ENCODE peak calls at places on chromosomes 7 and 10, in eight cellular contexts. One of them, this sample, is unnamed.

GRCh38 chr10:116096501-116096900 is 176.5 kb downstream of the GFRA1 start:
- DNase-seq in lung: no peak
- DNase-seq in osteoblast: no peak
- DNase-seq in small intestine: no peak
- DNase-seq in foreskin keratinocyte: no peak
- DNase-seq in endodermal cell: no peak
- DNase-seq in thoracic aorta: no peak
- DNase-seq in CD4-positive, CD25-positive, alpha-beta regulatory T cell: no peak
- DNase-seq in this sample: no peak

GRCh38 chr10:96632974-96633373 is 46.2 kb upstream of the TM9SF3 start:
- DNase-seq in foreskin keratinocyte: no peak
- DNase-seq in lung: no peak
- DNase-seq in osteoblast: no peak
- DNase-seq in thoracic aorta: no peak
- DNase-seq in small intestine: peak
- DNase-seq in endodermal cell: no peak
- DNase-seq in CD4-positive, CD25-positive, alpha-beta regulatory T cell: no peak
- DNase-seq in this sample: no peak

GRCh38 chr10:119670717-119671116 is 19.5 kb downstream of the BAG3 start:
- DNase-seq in small intestine: no peak
- DNase-seq in endodermal cell: no peak
- DNase-seq in CD4-positive, CD25-positive, alpha-beta regulatory T cell: no peak
- DNase-seq in foreskin keratinocyte: peak
- DNase-seq in lung: no peak
- DNase-seq in osteoblast: no peak
- DNase-seq in thoracic aorta: no peak
- DNase-seq in this sample: no peak

GRCh38 chr7:74226633-74227032 is 16.8 kb downstream of the LAT2 start:
- DNase-seq in osteoblast: no peak
- DNase-seq in endodermal cell: no peak
- DNase-seq in small intestine: no peak
- DNase-seq in thoracic aorta: no peak
- DNase-seq in lung: peak
- DNase-seq in CD4-positive, CD25-positive, alpha-beta regulatory T cell: no peak
- DNase-seq in foreskin keratinocyte: no peak
- DNase-seq in this sample: no peak

GRCh38 chr7:157467496-157468212 is 130.8 kb downstream of the DNAJB6 start:
- DNase-seq in osteoblast: peak
- DNase-seq in CD4-positive, CD25-positive, alpha-beta regulatory T cell: no peak
- DNase-seq in endodermal cell: peak
- DNase-seq in thoracic aorta: no peak
- DNase-seq in foreskin keratinocyte: no peak
- DNase-seq in lung: no peak
- DNase-seq in small intestine: no peak
- DNase-seq in this sample: no peak

GRCh38 chr10:132294196-132294520 is 13.6 kb downstream of the STK32C start:
- DNase-seq in thoracic aorta: no peak
- DNase-seq in foreskin keratinocyte: no peak
- DNase-seq in endodermal cell: peak
- DNase-seq in small intestine: no peak
- DNase-seq in CD4-positive, CD25-positive, alpha-beta regulatory T cell: no peak
- DNase-seq in osteoblast: peak
- DNase-seq in lung: no peak
- DNase-seq in this sample: no peak

GRCh38 chr7:33789871-33790270 is 115.5 kb upstream of the BMPER start:
- DNase-seq in lung: no peak
- DNase-seq in endodermal cell: no peak
- DNase-seq in thoracic aorta: no peak
- DNase-seq in CD4-positive, CD25-positive, alpha-beta regulatory T cell: no peak
- DNase-seq in foreskin keratinocyte: no peak
- DNase-seq in osteoblast: no peak
- DNase-seq in small intestine: no peak
- DNase-seq in this sample: no peak

GRCh38 chr7:154433632-154434598 is 381.7 kb downstream of the DPP6 start:
- DNase-seq in lung: no peak
- DNase-seq in thoracic aorta: no peak
- DNase-seq in CD4-positive, CD25-positive, alpha-beta regulatory T cell: no peak
- DNase-seq in endodermal cell: no peak
- DNase-seq in osteoblast: no peak
- DNase-seq in foreskin keratinocyte: no peak
- DNase-seq in small intestine: no peak
- DNase-seq in this sample: no peak

GRCh38 chr10:132518572-132519381 is 18.8 kb upstream of the INPP5A start:
- DNase-seq in endodermal cell: peak
- DNase-seq in osteoblast: peak
- DNase-seq in CD4-positive, CD25-positive, alpha-beta regulatory T cell: no peak
- DNase-seq in small intestine: peak
- DNase-seq in lung: peak
- DNase-seq in foreskin keratinocyte: no peak
- DNase-seq in thoracic aorta: no peak
- DNase-seq in this sample: no peak

GRCh38 chr10:105843786-105844560 is 1202.9 kb downstream of the SORCS3 start:
- DNase-seq in lung: no peak
- DNase-seq in thoracic aorta: no peak
- DNase-seq in osteoblast: no peak
- DNase-seq in foreskin keratinocyte: no peak
- DNase-seq in small intestine: no peak
- DNase-seq in endodermal cell: peak
- DNase-seq in CD4-positive, CD25-positive, alpha-beta regulatory T cell: no peak
- DNase-seq in this sample: no peak

GRCh38 chr7:88358534-88358838 is 51.8 kb upstream of the STEAP4 start:
- DNase-seq in CD4-positive, CD25-positive, alpha-beta regulatory T cell: no peak
- DNase-seq in foreskin keratinocyte: no peak
- DNase-seq in osteoblast: no peak
- DNase-seq in small intestine: no peak
- DNase-seq in endodermal cell: no peak
- DNase-seq in lung: no peak
- DNase-seq in thoracic aorta: no peak
- DNase-seq in this sample: no peak

GRCh38 chr7:51685794-51686193 is 369.2 kb upstream of the COBL start:
- DNase-seq in CD4-positive, CD25-positive, alpha-beta regulatory T cell: no peak
- DNase-seq in endodermal cell: no peak
- DNase-seq in osteoblast: no peak
- DNase-seq in foreskin keratinocyte: no peak
- DNase-seq in thoracic aorta: no peak
- DNase-seq in small intestine: no peak
- DNase-seq in lung: no peak
- DNase-seq in this sample: no peak

GRCh38 chr10:78578929-78579328 is 489.8 kb upstream of the ZMIZ1 start:
- DNase-seq in osteoblast: no peak
- DNase-seq in CD4-positive, CD25-positive, alpha-beta regulatory T cell: no peak
- DNase-seq in endodermal cell: no peak
- DNase-seq in thoracic aorta: no peak
- DNase-seq in lung: no peak
- DNase-seq in foreskin keratinocyte: no peak
- DNase-seq in small intestine: peak
- DNase-seq in this sample: peak

GRCh38 chr10:12018438-12019342 is 23.9 kb downstream of the UPF2 start:
- DNase-seq in CD4-positive, CD25-positive, alpha-beta regulatory T cell: no peak
- DNase-seq in endodermal cell: no peak
- DNase-seq in lung: no peak
- DNase-seq in thoracic aorta: no peak
- DNase-seq in osteoblast: peak
- DNase-seq in foreskin keratinocyte: no peak
- DNase-seq in small intestine: no peak
- DNase-seq in this sample: no peak

GRCh38 chr7:67210567-67210966 is 213.9 kb downstream of the TYW1 start:
- DNase-seq in thoracic aorta: no peak
- DNase-seq in foreskin keratinocyte: no peak
- DNase-seq in CD4-positive, CD25-positive, alpha-beta regulatory T cell: no peak
- DNase-seq in lung: no peak
- DNase-seq in osteoblast: no peak
- DNase-seq in small intestine: no peak
- DNase-seq in endodermal cell: no peak
- DNase-seq in this sample: no peak

GRCh38 chr10:68543004-68543918 is 15.9 kb upstream of the SLC25A16 start:
- DNase-seq in endodermal cell: no peak
- DNase-seq in foreskin keratinocyte: peak
- DNase-seq in small intestine: no peak
- DNase-seq in osteoblast: no peak
- DNase-seq in lung: no peak
- DNase-seq in thoracic aorta: no peak
- DNase-seq in CD4-positive, CD25-positive, alpha-beta regulatory T cell: no peak
- DNase-seq in this sample: peak

GRCh38 chr10:88966785-88967184 is 14.2 kb upstream of the ACTA2 start:
- DNase-seq in foreskin keratinocyte: no peak
- DNase-seq in lung: no peak
- DNase-seq in osteoblast: no peak
- DNase-seq in CD4-positive, CD25-positive, alpha-beta regulatory T cell: no peak
- DNase-seq in small intestine: no peak
- DNase-seq in thoracic aorta: no peak
- DNase-seq in endodermal cell: no peak
- DNase-seq in this sample: no peak

GRCh38 chr10:7587865-7588188 is 78.9 kb downstream of the ITIH5 start:
- DNase-seq in foreskin keratinocyte: no peak
- DNase-seq in small intestine: no peak
- DNase-seq in thoracic aorta: no peak
- DNase-seq in osteoblast: no peak
- DNase-seq in endodermal cell: no peak
- DNase-seq in lung: no peak
- DNase-seq in CD4-positive, CD25-positive, alpha-beta regulatory T cell: no peak
- DNase-seq in this sample: no peak

GRCh38 chr7:157543791-157544190 is 207.0 kb downstream of the DNAJB6 start:
- DNase-seq in lung: no peak
- DNase-seq in small intestine: no peak
- DNase-seq in osteoblast: peak
- DNase-seq in CD4-positive, CD25-positive, alpha-beta regulatory T cell: no peak
- DNase-seq in foreskin keratinocyte: no peak
- DNase-seq in thoracic aorta: no peak
- DNase-seq in endodermal cell: no peak
- DNase-seq in this sample: no peak

GRCh38 chr10:3095373-3096139 is 28.2 kb downstream of the PFKP start:
- DNase-seq in thoracic aorta: peak
- DNase-seq in osteoblast: peak
- DNase-seq in small intestine: peak
- DNase-seq in endodermal cell: no peak
- DNase-seq in foreskin keratinocyte: peak
- DNase-seq in lung: peak
- DNase-seq in CD4-positive, CD25-positive, alpha-beta regulatory T cell: peak
- DNase-seq in this sample: peak

GRCh38 chr10:100370976-100371706 is 24.1 kb downstream of the SCD start:
- DNase-seq in osteoblast: peak
- DNase-seq in endodermal cell: peak
- DNase-seq in thoracic aorta: peak
- DNase-seq in foreskin keratinocyte: peak
- DNase-seq in CD4-positive, CD25-positive, alpha-beta regulatory T cell: peak
- DNase-seq in small intestine: peak
- DNase-seq in lung: peak
- DNase-seq in this sample: peak

GRCh38 chr7:17947606-17948005 is 7.3 kb upstream of the SNX13 start:
- DNase-seq in CD4-positive, CD25-positive, alpha-beta regulatory T cell: no peak
- DNase-seq in lung: no peak
- DNase-seq in osteoblast: no peak
- DNase-seq in foreskin keratinocyte: no peak
- DNase-seq in small intestine: no peak
- DNase-seq in thoracic aorta: no peak
- DNase-seq in endodermal cell: no peak
- DNase-seq in this sample: no peak

GRCh38 chr10:21014141-21014540 is 117.0 kb upstream of the NEBL start:
- DNase-seq in lung: no peak
- DNase-seq in foreskin keratinocyte: no peak
- DNase-seq in osteoblast: no peak
- DNase-seq in endodermal cell: no peak
- DNase-seq in small intestine: no peak
- DNase-seq in CD4-positive, CD25-positive, alpha-beta regulatory T cell: no peak
- DNase-seq in thoracic aorta: no peak
- DNase-seq in this sample: no peak
- H3K27ac ChIP-seq in lung: no peak
- H3K27ac ChIP-seq in foreskin keratinocyte: no peak
- H3K27ac ChIP-seq in osteoblast: no peak
- H3K27ac ChIP-seq in endodermal cell: no peak
- H3K27ac ChIP-seq in small intestine: no peak
- H3K27ac ChIP-seq in CD4-positive, CD25-positive, alpha-beta regulatory T cell: no peak
- H3K27ac ChIP-seq in thoracic aorta: no peak
- H3K27ac ChIP-seq in this sample: no peak

DNA sequence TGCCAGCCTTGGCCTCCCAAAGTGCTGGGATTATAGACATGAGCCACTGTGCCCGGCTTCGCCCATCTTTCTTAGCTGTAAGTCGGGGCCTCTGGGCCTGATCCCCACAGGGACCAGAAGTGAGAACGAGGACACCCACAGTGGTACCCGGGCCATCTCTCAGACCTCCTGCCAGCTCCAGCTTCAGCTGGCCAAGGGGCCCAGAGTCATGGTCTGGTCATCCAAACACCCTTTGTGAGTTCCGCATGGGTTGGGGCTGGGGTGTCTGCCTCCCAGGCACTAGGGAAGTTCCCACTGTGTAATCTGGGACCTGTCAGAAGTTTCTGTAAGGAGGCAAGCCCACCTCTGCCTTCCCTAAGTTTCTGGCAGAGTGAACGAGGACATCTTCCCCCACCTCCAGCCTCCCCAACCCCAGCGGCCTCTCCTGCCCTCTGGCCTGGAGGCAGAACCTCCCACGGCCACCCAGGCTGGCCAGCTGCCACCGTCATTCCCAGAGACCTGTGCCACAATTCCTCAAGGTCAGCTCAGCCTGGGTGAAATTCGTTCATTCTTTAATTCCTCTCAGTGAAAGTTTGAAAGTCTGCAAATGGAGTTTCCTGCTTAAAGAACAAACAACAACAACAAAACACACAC is 19.5 kb upstream of the FOXL3 start:
- DNase-seq in CD4-positive, CD25-positive, alpha-beta regulatory T cell: no peak
- DNase-seq in foreskin keratinocyte: no peak
- DNase-seq in endodermal cell: no peak
- DNase-seq in small intestine: no peak
- DNase-seq in lung: no peak
- DNase-seq in osteoblast: peak
- DNase-seq in thoracic aorta: no peak
- DNase-seq in this sample: no peak
- H3K27ac ChIP-seq in CD4-positive, CD25-positive, alpha-beta regulatory T cell: no peak
- H3K27ac ChIP-seq in foreskin keratinocyte: no peak
- H3K27ac ChIP-seq in endodermal cell: no peak
- H3K27ac ChIP-seq in small intestine: no peak
- H3K27ac ChIP-seq in lung: no peak
- H3K27ac ChIP-seq in osteoblast: no peak
- H3K27ac ChIP-seq in thoracic aorta: no peak
- H3K27ac ChIP-seq in this sample: no peak

GRCh38 chr7:44694766-44695165 is 53.9 kb upstream of the ZMIZ2 start:
- DNase-seq in thoracic aorta: no peak
- DNase-seq in small intestine: no peak
- DNase-seq in osteoblast: no peak
- DNase-seq in endodermal cell: no peak
- DNase-seq in CD4-positive, CD25-positive, alpha-beta regulatory T cell: no peak
- DNase-seq in foreskin keratinocyte: no peak
- DNase-seq in lung: no peak
- DNase-seq in this sample: no peak
- H3K27ac ChIP-seq in thoracic aorta: no peak
- H3K27ac ChIP-seq in small intestine: no peak
- H3K27ac ChIP-seq in osteoblast: peak
- H3K27ac ChIP-seq in endodermal cell: no peak
- H3K27ac ChIP-seq in CD4-positive, CD25-positive, alpha-beta regulatory T cell: no peak
- H3K27ac ChIP-seq in foreskin keratinocyte: no peak
- H3K27ac ChIP-seq in lung: no peak
- H3K27ac ChIP-seq in this sample: no peak

DNA sequence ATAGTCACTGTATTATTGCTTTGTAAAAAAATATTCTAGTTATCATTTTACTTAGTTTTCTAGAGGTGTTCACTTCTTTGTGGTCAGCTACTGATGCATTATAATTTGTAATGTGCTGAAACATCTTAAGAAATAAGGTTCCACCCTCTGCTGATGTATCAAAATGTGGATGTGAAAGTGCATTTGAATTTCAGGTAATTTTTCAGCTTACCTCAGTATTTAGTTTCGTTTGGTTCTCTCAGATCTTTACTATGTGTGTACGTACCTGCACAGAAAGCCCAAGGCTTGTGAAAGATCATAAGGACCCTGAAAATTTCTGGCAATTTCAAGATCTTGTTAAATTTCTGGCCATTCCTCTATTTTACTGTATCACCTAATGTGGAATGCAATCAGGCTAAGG is 542.3 kb upstream of the TPK1 start:
- DNase-seq in foreskin keratinocyte: no peak
- DNase-seq in osteoblast: no peak
- DNase-seq in small intestine: no peak
- DNase-seq in endodermal cell: no peak
- DNase-seq in lung: no peak
- DNase-seq in CD4-positive, CD25-positive, alpha-beta regulatory T cell: no peak
- DNase-seq in thoracic aorta: no peak
- DNase-seq in this sample: no peak
- H3K27ac ChIP-seq in foreskin keratinocyte: no peak
- H3K27ac ChIP-seq in osteoblast: no peak
- H3K27ac ChIP-seq in small intestine: no peak
- H3K27ac ChIP-seq in endodermal cell: no peak
- H3K27ac ChIP-seq in lung: no peak
- H3K27ac ChIP-seq in CD4-positive, CD25-positive, alpha-beta regulatory T cell: no peak
- H3K27ac ChIP-seq in thoracic aorta: no peak
- H3K27ac ChIP-seq in this sample: no peak